ENCODE peak calls at places on chromosomes 6 and 20, in five cellular contexts. D is AML-193, K is EH, N is kidney tubule cell, L is pancreas. Z is an unnamed sample.

GRCh38 chr20:19749537-19749936 is 8.5 kb upstream of the RIN2 start:
- DNase-seq in L (no peak), N (no peak), K (no peak), D (no peak), Z (no peak)

GRCh38 chr6:126481319-126481718 is 141.4 kb downstream of the CENPW start:
- DNase-seq in N (no peak), L (no peak), D (no peak), K (no peak), Z (no peak)

GRCh38 chr20:35743693-35744491 is 1.8 kb upstream of the RBM39 start:
- DNase-seq in N (no peak), D (peak), K (peak), L (no peak), Z (no peak)

GRCh38 chr20:12916699-12917098 is 92.1 kb upstream of the SPTLC3 start:
- DNase-seq in N (peak), D (no peak), K (no peak), L (no peak), Z (no peak)

GRCh38 chr6:25004357-25004756 is 68.6 kb upstream of the RIPOR2 start:
- DNase-seq in D (no peak), L (no peak), K (no peak), N (no peak), Z (no peak)

GRCh38 chr20:59812286-59813125 is 120.9 kb downstream of the SYCP2 start:
- DNase-seq in N (no peak), K (no peak), D (no peak), L (no peak), Z (no peak)

GRCh38 chr6:158008894-158009891 is 27.5 kb downstream of the SYNJ2 start:
- DNase-seq in D (peak), L (no peak), N (peak), K (peak), Z (peak)

GRCh38 chr20:49179368-49180277 is 8.5 kb downstream of the STAU1 start:
- DNase-seq in D (no peak), L (no peak), K (no peak), N (peak), Z (no peak)

GRCh38 chr6:42627674-42628073 is 63.8 kb downstream of the UBR2 start:
- DNase-seq in L (no peak), K (peak), D (no peak), N (peak), Z (no peak)

Z was measured in right lobe of liver.